ENCODE peak calls at places on chromosomes 2 and 18, in four cellular contexts. One of them, this sample, is unnamed.
A peak's percentile ranks its signal among the peaks of the same experiment; 100 is the strongest.

GRCh38 chr2:238433941-238434845 is 7.5 kb downstream of the ASB1 start:
- DNase-seq in globus pallidus: no peak
- DNase-seq in pancreas: no peak
- DNase-seq in stimulated activated CD4-positive, alpha-beta T cell treated with anti-CD3 and anti-CD28 coated beads, Interleukin-4, amount 100 ng/mL, for 4 hours: no peak
- DNase-seq in this sample: no peak

GRCh38 chr18:68262697-68263293 is 452.1 kb downstream of the TMX3 start:
- DNase-seq in pancreas: no peak
- DNase-seq in stimulated activated CD4-positive, alpha-beta T cell treated with anti-CD3 and anti-CD28 coated beads, Interleukin-4, amount 100 ng/mL, for 4 hours: no peak
- DNase-seq in globus pallidus: no peak
- DNase-seq in this sample: no peak

GRCh38 chr2:33598472-33599174 is 476 bp downstream of the FAM98A start:
- DNase-seq in globus pallidus: peak; percentile 48
- DNase-seq in pancreas: no peak
- DNase-seq in stimulated activated CD4-positive, alpha-beta T cell treated with anti-CD3 and anti-CD28 coated beads, Interleukin-4, amount 100 ng/mL, for 4 hours: peak; percentile 31
- DNase-seq in this sample: no peak

GRCh38 chr18:47847635-47848034 is 82.8 kb downstream of the SMAD2 start:
- DNase-seq in stimulated activated CD4-positive, alpha-beta T cell treated with anti-CD3 and anti-CD28 coated beads, Interleukin-4, amount 100 ng/mL, for 4 hours: no peak
- DNase-seq in globus pallidus: no peak
- DNase-seq in pancreas: no peak
- DNase-seq in this sample: no peak

GRCh38 chr2:98833172-98833916 is 102.4 kb upstream of the MGAT4A start:
- DNase-seq in stimulated activated CD4-positive, alpha-beta T cell treated with anti-CD3 and anti-CD28 coated beads, Interleukin-4, amount 100 ng/mL, for 4 hours: no peak
- DNase-seq in globus pallidus: no peak
- DNase-seq in pancreas: peak; percentile 47
- DNase-seq in this sample: no peak

GRCh38 chr18:78984941-78985784 is 5.5 kb downstream of the SALL3 start:
- DNase-seq in stimulated activated CD4-positive, alpha-beta T cell treated with anti-CD3 and anti-CD28 coated beads, Interleukin-4, amount 100 ng/mL, for 4 hours: no peak
- DNase-seq in globus pallidus: peak; percentile 38
- DNase-seq in pancreas: no peak
- DNase-seq in this sample: peak; percentile 68

GRCh38 chr2:46518848-46519247 is 39.5 kb downstream of the TMEM247 start:
- DNase-seq in globus pallidus: peak; percentile 53
- DNase-seq in stimulated activated CD4-positive, alpha-beta T cell treated with anti-CD3 and anti-CD28 coated beads, Interleukin-4, amount 100 ng/mL, for 4 hours: no peak
- DNase-seq in pancreas: no peak
- DNase-seq in this sample: peak; percentile 47

GRCh38 chr2:105576440-105577241 is 168.1 kb upstream of the NCK2 start:
- DNase-seq in globus pallidus: peak; percentile 26
- DNase-seq in stimulated activated CD4-positive, alpha-beta T cell treated with anti-CD3 and anti-CD28 coated beads, Interleukin-4, amount 100 ng/mL, for 4 hours: no peak
- DNase-seq in pancreas: no peak
- DNase-seq in this sample: peak; percentile 67

GRCh38 chr2:145404690-145405089 is 884.8 kb upstream of the ZEB2 start:
- DNase-seq in pancreas: no peak
- DNase-seq in stimulated activated CD4-positive, alpha-beta T cell treated with anti-CD3 and anti-CD28 coated beads, Interleukin-4, amount 100 ng/mL, for 4 hours: no peak
- DNase-seq in globus pallidus: no peak
- DNase-seq in this sample: no peak